ENCODE peak calls at places on chromosome 16, in four cellular contexts. Q is stimulated activated effector memory CD8-positive, alpha-beta T cell treated with anti-CD3 and anti-CD28 coated beads, Interleukin-12 subunit alpha, Interleukin-12 subunit beta, amount 100 ng/mL, for 72 hours; V is small intestine; W is neural crest cell. O is an unnamed sample.

GRCh38 chr16:48383877-48384304 is 1.3 kb downstream of the SIAH1 start:
- DNase-seq in Q (peak; percentile 63), V (no peak), W (no peak), O (peak; percentile 42)

GRCh38 chr16:56355786-56356275 is 69.5 kb downstream of the AMFR start:
- DNase-seq in Q (no peak), V (no peak), W (no peak), O (no peak)

GRCh38 chr16:23353440-23353839 is 51.3 kb downstream of the SCNN1B start:
- DNase-seq in Q (no peak), V (no peak), W (no peak), O (no peak)

GRCh38 chr16:64440421-64440831 is 681.4 kb downstream of the CDH11 start:
- DNase-seq in Q (no peak), V (no peak), W (no peak), O (peak; percentile 98)

GRCh38 chr16:57123969-57124674 is 31.7 kb downstream of the CPNE2 start:
- DNase-seq in Q (no peak), V (no peak), W (no peak), O (peak; percentile 46)

GRCh38 chr16:4506450-4506849 is 30.3 kb downstream of the HMOX2 start:
- DNase-seq in Q (peak; percentile 68), V (peak; percentile 85), W (peak; percentile 44), O (peak; percentile 75)

GRCh38 chr16:11016993-11017392 is 72.6 kb downstream of the CLEC16A start:
- DNase-seq in Q (no peak), V (peak; percentile 99), W (no peak), O (peak; percentile 80)

GRCh38 chr16:15052747-15053476 is 3.0 kb downstream of the NTAN1 start:
- DNase-seq in Q (no peak), V (no peak), W (no peak), O (peak; percentile 6)

GRCh38 chr16:86914850-86915717 is 336.7 kb downstream of the FOXL1 start:
- DNase-seq in Q (no peak), V (no peak), W (no peak), O (no peak)

GRCh38 chr16:9929313-9929712 is 252.9 kb downstream of the GRIN2A start:
- DNase-seq in Q (no peak), V (no peak), W (no peak), O (no peak)

GRCh38 chr16:68909099-68909733 is 65.9 kb downstream of the TANGO6 start:
- DNase-seq in Q (no peak), V (no peak), W (no peak), O (no peak)

GRCh38 chr16:24522751-24523150 is 16.6 kb upstream of the RBBP6 start:
- DNase-seq in Q (no peak), V (no peak), W (no peak), O (no peak)

GRCh38 chr16:67672739-67673662 is 6.4 kb downstream of the C16orf86 start:
- DNase-seq in Q (no peak), V (peak; percentile 74), W (peak; percentile 47), O (peak; percentile 67)

GRCh38 chr16:84198401-84198800 is 7.4 kb downstream of the ADAD2 start:
- DNase-seq in Q (no peak), V (no peak), W (no peak), O (peak; percentile 62)

O was measured in M059J.